ENCODE peak calls at places on chromosomes 11 and 22, in eight cellular contexts. X, Y, Q, A, P, T, B and F are unnamed samples. For H3K4me1, the result is how much of the 10 kb centered on the place peaks cover.

GRCh38 chr22:49269371-49269770 is 558.3 kb downstream of the BRD1 start:
- DNase-seq in X (no peak), Y (no peak), Q (no peak), A (no peak), P (no peak), T (no peak), B (no peak), F (no peak)

GRCh38 chr11:99739464-99740089 is 718.8 kb downstream of the CNTN5 start:
- DNase-seq in X (peak), Y (no peak), Q (no peak), A (no peak), P (no peak), T (no peak), B (no peak), F (no peak)

GRCh38 chr11:30488304-30488998 is 97.7 kb downstream of the MPPED2 start:
- DNase-seq in X (peak), Y (no peak), Q (no peak), A (no peak), P (no peak), T (no peak), B (no peak), F (no peak)

GRCh38 chr11:102384419-102385052 is 37.5 kb downstream of the BIRC2 start:
- DNase-seq in X (no peak), Y (no peak), Q (no peak), A (no peak), P (peak), T (no peak), B (peak), F (no peak)

GRCh38 chr11:76588455-76589325 is 81.9 kb downstream of the LRRC32 start:
- DNase-seq in X (no peak), Y (peak), Q (peak), A (no peak), P (peak), T (no peak), B (peak), F (no peak)

GRCh38 chr11:47605921-47606320 is 11.7 kb upstream of the C1QTNF4 start:
- DNase-seq in X (no peak), Y (no peak), Q (no peak), A (no peak), P (no peak), T (no peak), B (no peak), F (no peak)

GRCh38 chr11:117600976-117601708 is 195.9 kb downstream of the DSCAML1 start:
- DNase-seq in X (no peak), Y (no peak), Q (no peak), A (no peak), P (no peak), T (no peak), B (no peak), F (no peak)

GRCh38 chr11:110287537-110287936 is 8.9 kb downstream of the RDX start:
- DNase-seq in X (no peak), Y (no peak), Q (no peak), A (no peak), P (no peak), T (no peak), B (no peak), F (no peak)

GRCh38 chr22:47091241-47091691 is 328.8 kb downstream of the TBC1D22A start:
- DNase-seq in X (no peak), Y (no peak), Q (no peak), A (no peak), P (no peak), T (no peak), B (no peak), F (no peak)

GRCh38 chr11:125871391-125872137 is 15.9 kb upstream of the HYLS1 start:
- DNase-seq in X (peak), Y (no peak), Q (no peak), A (no peak), P (no peak), T (no peak), B (no peak), F (no peak)

GRCh38 chr11:83409476-83409875 is 123.3 kb upstream of the CCDC90B start:
- DNase-seq in X (no peak), Y (no peak), Q (no peak), A (no peak), P (no peak), T (no peak), B (no peak), F (no peak)

GRCh38 chr11:8766043-8766992 is 83.7 kb downstream of the RPL27A start:
- DNase-seq in X (no peak), Y (no peak), Q (no peak), A (no peak), P (no peak), T (no peak), B (no peak), F (no peak)

GRCh38 chr22:49639956-49640355 is 187.7 kb downstream of the BRD1 start:
- DNase-seq in X (no peak), Y (no peak), Q (no peak), A (no peak), P (no peak), T (no peak), B (no peak), F (no peak)

GRCh38 chr11:8004008-8004407 is 16.9 kb downstream of the EIF3F start:
- DNase-seq in X (no peak), Y (no peak), Q (no peak), A (no peak), P (no peak), T (no peak), B (no peak), F (no peak)

GRCh38 chr11:59617876-59618275 is 2.3 kb upstream of the OSBP start:
- DNase-seq in X (no peak), Y (no peak), Q (no peak), A (no peak), P (no peak), T (no peak), B (no peak), F (no peak)

GRCh38 chr22:30694638-30695350 is at the start of gene OSBP2:
- DNase-seq in X (peak), Y (peak), Q (peak), A (no peak), P (peak), T (peak), B (peak), F (no peak)

GRCh38 chr22:23159287-23159622 is 14.0 kb downstream of the RAB36 start:
- DNase-seq in X (no peak), Y (peak), Q (no peak), A (no peak), P (no peak), T (no peak), B (no peak), F (no peak)

GRCh38 chr11:118889796-118890195 is 6.1 kb downstream of the CXCR5 start:
- DNase-seq in X (no peak), Y (no peak), Q (no peak), A (no peak), P (peak), T (peak), B (peak), F (no peak)

GRCh38 chr22:19876941-19877625 is 22.4 kb upstream of the GNB1L start:
- DNase-seq in X (no peak), Y (peak), Q (peak), A (no peak), P (no peak), T (peak), B (no peak), F (no peak)

GRCh38 chr11:134370526-134371435 is 39.0 kb downstream of the GLB1L2 start:
- DNase-seq in X (no peak), Y (peak), Q (no peak), A (no peak), P (no peak), T (peak), B (no peak), F (no peak)

GRCh38 chr11:27460571-27460970 is 12.0 kb downstream of the LGR4 start:
- DNase-seq in X (no peak), Y (no peak), Q (no peak), A (no peak), P (no peak), T (no peak), B (no peak), F (no peak)

GRCh38 chr11:65927904-65928397 is 8.7 kb downstream of the DRAP1 start:
- DNase-seq in X (no peak), Y (peak), Q (peak), A (peak), P (no peak), T (no peak), B (no peak), F (peak)

GRCh38 chr11:18731949-18732821 is 6.2 kb upstream of the IGSF22 start:
- DNase-seq in X (peak), Y (no peak), Q (peak), A (peak), P (peak), T (peak), B (peak), F (peak)

GRCh38 chr22:46007848-46008261 is 30.9 kb upstream of the WNT7B start:
- DNase-seq in X (no peak), Y (peak), Q (no peak), A (no peak), P (peak), T (peak), B (peak), F (no peak)

GRCh38 chr22:25030636-25031035 is 78.1 kb downstream of the KIAA1671 start:
- DNase-seq in X (no peak), Y (no peak), Q (peak), A (no peak), P (peak), T (no peak), B (peak), F (no peak)

GRCh38 chr22:38628444-38628843 is 27.7 kb downstream of the FAM227A start:
- DNase-seq in X (no peak), Y (peak), Q (no peak), A (no peak), P (no peak), T (no peak), B (no peak), F (no peak)

GRCh38 chr11:5210376-5210885 is 9.9 kb upstream of the OR51V1 start:
- DNase-seq in X (no peak), Y (no peak), Q (no peak), A (no peak), P (no peak), T (no peak), B (no peak), F (no peak)

GRCh38 chr11:78217650-78218541 is 29.2 kb downstream of the USP35 start:
- DNase-seq in X (no peak), Y (no peak), Q (no peak), A (no peak), P (no peak), T (peak), B (no peak), F (no peak)

GRCh38 chr22:43220625-43221380 is 33.9 kb upstream of the TTLL12 start:
- DNase-seq in X (no peak), Y (no peak), Q (no peak), A (no peak), P (no peak), T (no peak), B (no peak), F (no peak)

GRCh38 chr11:17343907-17344306 is 7.7 kb upstream of the NCR3LG1 start:
- DNase-seq in X (peak), Y (no peak), Q (no peak), A (no peak), P (no peak), T (no peak), B (no peak), F (no peak)

GRCh38 chr22:46915978-46916730 is 153.7 kb downstream of the TBC1D22A start:
- DNase-seq in X (no peak), Y (no peak), Q (no peak), A (no peak), P (no peak), T (no peak), B (no peak), F (no peak)

GRCh38 chr11:13169709-13170108 is 107.9 kb upstream of the BMAL1 start:
- DNase-seq in X (peak), Y (no peak), Q (no peak), A (no peak), P (no peak), T (no peak), B (no peak), F (no peak)

GRCh38 chr11:61675826-61676225 is 4.4 kb upstream of the DAGLA start:
- DNase-seq in X (no peak), Y (no peak), Q (no peak), A (no peak), P (no peak), T (no peak), B (no peak), F (no peak)

GRCh38 chr11:121464352-121464946 is 11.7 kb upstream of the SORL1-AS1 start:
- DNase-seq in X (peak), Y (peak), Q (peak), A (peak), P (peak), T (peak), B (peak), F (peak)

GRCh38 chr11:121463689-121464335 is 11.0 kb upstream of the SORL1-AS1 start:
- DNase-seq in X (no peak), Y (no peak), Q (no peak), A (no peak), P (no peak), T (no peak), B (no peak), F (no peak)

GRCh38 chr11:121467965-121468364 is 15.2 kb upstream of the SORL1-AS1 start:
- DNase-seq in X (no peak), Y (no peak), Q (no peak), A (peak), P (no peak), T (no peak), B (no peak), F (peak)

GRCh38 chr11:121465709-121466062 is 12.9 kb upstream of the SORL1-AS1 start:
- DNase-seq in X (no peak), Y (no peak), Q (no peak), A (no peak), P (no peak), T (no peak), B (no peak), F (no peak)

GRCh38 chr11:121466063-121466794 is 13.5 kb upstream of the SORL1-AS1 start:
- DNase-seq in X (peak), Y (no peak), Q (peak), A (no peak), P (peak), T (peak), B (peak), F (peak)
- H3K4me1 ChIP-seq in X (under half), Y (half or more), Q (half or more), A (half or more), P (half or more), T (under half), B (under half), F (half or more)

DNA sequence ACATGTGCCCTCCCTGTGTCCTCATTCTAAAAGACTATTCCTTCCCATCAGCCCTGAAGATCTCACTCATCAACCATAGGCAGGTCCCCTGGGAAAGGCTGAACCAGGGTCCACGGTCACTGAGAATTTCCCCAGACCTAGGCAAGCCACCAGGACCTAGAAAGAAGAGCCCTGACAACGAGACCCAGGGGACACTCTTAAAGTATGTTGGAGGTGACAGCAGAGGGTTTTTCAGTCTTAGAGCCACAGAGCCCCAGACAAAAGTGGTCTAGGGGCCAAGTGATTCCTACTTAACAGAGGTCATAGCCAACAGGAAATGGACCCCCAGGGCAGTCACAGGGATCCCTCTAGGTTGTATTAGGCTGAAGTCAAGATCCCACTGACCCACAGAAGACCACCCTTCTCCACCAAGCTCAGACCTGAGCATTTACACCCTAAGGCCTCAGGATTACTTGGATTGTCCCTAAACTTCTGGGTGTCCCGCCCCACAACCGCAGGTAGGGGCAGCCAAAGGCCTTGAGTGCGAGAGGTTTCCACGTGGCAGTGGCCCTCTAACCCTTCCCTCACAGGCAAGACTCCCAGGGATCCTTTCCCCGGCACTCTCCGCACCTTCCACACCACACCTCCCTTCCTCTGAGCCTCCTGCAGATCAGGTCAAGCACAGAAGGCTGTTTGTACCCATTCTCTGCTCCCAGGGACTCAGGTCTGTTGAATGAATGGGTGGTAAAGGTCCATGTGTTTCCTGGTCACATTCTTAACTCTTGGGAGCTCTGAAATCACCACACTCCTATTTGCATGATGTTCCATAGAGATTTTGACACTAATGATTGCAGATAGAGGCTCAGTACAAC is 12.3 kb downstream of the POU2AF1 start:
- DNase-seq in X (no peak), Y (no peak), Q (no peak), A (no peak), P (no peak), T (no peak), B (no peak), F (no peak)
- H3K4me1 ChIP-seq in X (under half), Y (under half), Q (under half), A (under half), P (under half), T (under half), B (under half), F (under half)

GRCh38 chr11:75440960-75441803 is 8.2 kb upstream of the KLHL35 start:
- DNase-seq in X (no peak), Y (no peak), Q (no peak), A (no peak), P (no peak), T (peak), B (no peak), F (no peak)
- H3K4me1 ChIP-seq in X (under half), Y (under half), Q (under half), A (under half), P (under half), T (under half), B (under half), F (under half)

GRCh38 chr11:114160884-114161283 is 101.4 kb downstream of the ZBTB16 start:
- DNase-seq in X (no peak), Y (no peak), Q (no peak), A (no peak), P (no peak), T (no peak), B (no peak), F (no peak)

GRCh38 chr11:114163231-114163631 is 103.7 kb downstream of the ZBTB16 start:
- DNase-seq in X (no peak), Y (no peak), Q (no peak), A (no peak), P (no peak), T (peak), B (no peak), F (no peak)

GRCh38 chr11:114159802-114160588 is 100.5 kb downstream of the ZBTB16 start:
- DNase-seq in X (peak), Y (peak), Q (peak), A (peak), P (peak), T (peak), B (peak), F (peak)

GRCh38 chr11:114162719-114163123 is 103.2 kb downstream of the ZBTB16 start:
- DNase-seq in X (peak), Y (no peak), Q (peak), A (no peak), P (peak), T (peak), B (peak), F (no peak)

GRCh38 chr11:114161486-114162250 is 102.2 kb downstream of the ZBTB16 start:
- DNase-seq in X (no peak), Y (no peak), Q (no peak), A (no peak), P (peak), T (no peak), B (no peak), F (no peak)
- H3K4me1 ChIP-seq in X (under half), Y (half or more), Q (half or more), A (under half), P (half or more), T (under half), B (half or more), F (half or more)

GRCh38 chr11:67371199-67371548 is 2.2 kb downstream of the CLCF1 start:
- DNase-seq in X (no peak), Y (no peak), Q (no peak), A (no peak), P (no peak), T (no peak), B (no peak), F (no peak)
- H3K4me1 ChIP-seq in X (half or more), Y (half or more), Q (under half), A (half or more), P (half or more), T (under half), B (half or more), F (half or more)